ENCODE peak calls at places on chromosomes 3 and 15, in nine cellular contexts. V, L, X, G, Y, E, K, J and O are unnamed samples.

GRCh38 chr15:77464129-77464865 is 43.6 kb downstream of the HMG20A start:
- DNase-seq in V (no peak), L (no peak), X (no peak), G (no peak), Y (no peak), E (no peak), K (no peak), J (no peak), O (no peak)

GRCh38 chr3:23629181-23629893 is 176.4 kb upstream of the UBE2E1 start:
- DNase-seq in V (no peak), L (peak; percentile 94), X (no peak), G (no peak), Y (no peak), E (no peak), K (no peak), J (no peak), O (peak; percentile 3)

GRCh38 chr3:177286034-177286433 is 88.8 kb upstream of the TBL1XR1 start:
- DNase-seq in V (no peak), L (peak; percentile 52), X (no peak), G (no peak), Y (peak; percentile 34), E (no peak), K (no peak), J (no peak), O (no peak)

GRCh38 chr3:158731938-158732855 is at the start of gene RARRES1:
- DNase-seq in V (peak; percentile 69), L (no peak), X (peak; percentile 34), G (peak; percentile 66), Y (no peak), E (peak; percentile 75), K (peak; percentile 64), J (peak; percentile 26), O (no peak)

GRCh38 chr3:124860599-124860998 is 26.6 kb downstream of the ITGB5 start:
- DNase-seq in V (peak; percentile 60), L (peak; percentile 99), X (no peak), G (no peak), Y (no peak), E (peak; percentile 88), K (no peak), J (no peak), O (no peak)

GRCh38 chr15:91515188-91515754 is 338.2 kb upstream of the SLCO3A1 start:
- DNase-seq in V (no peak), L (peak; percentile 49), X (no peak), G (no peak), Y (no peak), E (no peak), K (no peak), J (no peak), O (peak; percentile 89)

GRCh38 chr3:98592345-98592935 is 971 bp downstream of the CPOX start:
- DNase-seq in V (no peak), L (no peak), X (no peak), G (no peak), Y (no peak), E (no peak), K (no peak), J (no peak), O (no peak)

GRCh38 chr15:83200162-83200561 is 7.5 kb downstream of the HDGFL3 start:
- DNase-seq in V (no peak), L (peak; percentile 71), X (no peak), G (peak; percentile 73), Y (no peak), E (no peak), K (no peak), J (no peak), O (no peak)

GRCh38 chr3:161358488-161358887 is 12.8 kb downstream of the SPTSSB start:
- DNase-seq in V (no peak), L (no peak), X (no peak), G (no peak), Y (no peak), E (no peak), K (no peak), J (no peak), O (no peak)

GRCh38 chr15:34154725-34155204 is 52.9 kb downstream of the PGBD4 start:
- DNase-seq in V (no peak), L (peak; percentile 72), X (no peak), G (no peak), Y (no peak), E (no peak), K (no peak), J (no peak), O (peak; percentile 68)

GRCh38 chr3:145251311-145251710 is 909.7 kb downstream of the PLOD2 start:
- DNase-seq in V (no peak), L (no peak), X (no peak), G (no peak), Y (no peak), E (no peak), K (no peak), J (no peak), O (no peak)

GRCh38 chr3:196147116-196147515 is 64.1 kb downstream of the ZDHHC19 start:
- DNase-seq in V (no peak), L (no peak), X (no peak), G (no peak), Y (no peak), E (no peak), K (no peak), J (no peak), O (no peak)

GRCh38 chr15:32669870-32670623 is 28.5 kb downstream of the SCG5 start:
- DNase-seq in V (peak; percentile 26), L (no peak), X (peak; percentile 42), G (no peak), Y (no peak), E (no peak), K (no peak), J (peak; percentile 95), O (no peak)

GRCh38 chr3:143089965-143090364 is 29.6 kb upstream of the CHST2 start:
- DNase-seq in V (no peak), L (no peak), X (no peak), G (no peak), Y (no peak), E (no peak), K (no peak), J (no peak), O (no peak)